ENCODE peak calls at places on chromosomes 16 and 17, in seven cellular contexts. D, Q, E, C, F, N and Z are unnamed samples.

GRCh38 chr16:86584726-86585721 is 6.7 kb downstream of the FOXL1 start:
- DNase-seq in D (no peak), Q (no peak), E (no peak), C (no peak), F (peak), N (no peak), Z (peak)

GRCh38 chr17:19883537-19884215 is 15.9 kb upstream of the ULK2 start:
- DNase-seq in D (peak), Q (no peak), E (no peak), C (no peak), F (no peak), N (no peak), Z (no peak)

GRCh38 chr16:86202760-86203426 is 303.9 kb downstream of the IRF8 start:
- DNase-seq in D (no peak), Q (no peak), E (no peak), C (no peak), F (no peak), N (no peak), Z (no peak)

GRCh38 chr16:17166095-17166494 is 304.7 kb downstream of the XYLT1 start:
- DNase-seq in D (no peak), Q (no peak), E (no peak), C (no peak), F (no peak), N (no peak), Z (no peak)

GRCh38 chr16:11658896-11659708 is 9.2 kb upstream of the SNN start:
- DNase-seq in D (no peak), Q (no peak), E (no peak), C (no peak), F (no peak), N (no peak), Z (no peak)

GRCh38 chr16:1097156-1097555 is 1.1 kb upstream of the C1QTNF8 start:
- DNase-seq in D (no peak), Q (no peak), E (no peak), C (no peak), F (no peak), N (no peak), Z (no peak)

GRCh38 chr16:1790261-1790610 is 3.3 kb downstream of the IGFALS start:
- DNase-seq in D (no peak), Q (no peak), E (no peak), C (no peak), F (no peak), N (no peak), Z (no peak)

GRCh38 chr16:24701521-24701951 is 27.9 kb upstream of the TNRC6A start:
- DNase-seq in D (no peak), Q (no peak), E (no peak), C (no peak), F (peak), N (no peak), Z (peak)

GRCh38 chr17:11467639-11468038 is 130.6 kb upstream of the DNAH9 start:
- DNase-seq in D (no peak), Q (no peak), E (no peak), C (no peak), F (no peak), N (no peak), Z (no peak)

GRCh38 chr17:63555475-63556156 is 5.3 kb downstream of the DCAF7 start:
- DNase-seq in D (peak), Q (no peak), E (peak), C (peak), F (no peak), N (no peak), Z (no peak)

GRCh38 chr17:8068736-8069586 is 18.6 kb downstream of the ALOX12B start:
- DNase-seq in D (peak), Q (no peak), E (peak), C (no peak), F (no peak), N (no peak), Z (no peak)

GRCh38 chr16:57377080-57377841 is 5.0 kb downstream of the CX3CL1 start:
- DNase-seq in D (no peak), Q (no peak), E (no peak), C (no peak), F (peak), N (no peak), Z (no peak)

GRCh38 chr17:76903631-76904030 is 35.4 kb downstream of the MGAT5B start:
- DNase-seq in D (no peak), Q (no peak), E (no peak), C (no peak), F (no peak), N (no peak), Z (no peak)

GRCh38 chr17:41586863-41587495 is at the start of gene KRT14:
- DNase-seq in D (no peak), Q (no peak), E (no peak), C (no peak), F (no peak), N (no peak), Z (no peak)

GRCh38 chr17:82021728-82022309 is 859 bp downstream of the CENPX start:
- DNase-seq in D (no peak), Q (no peak), E (peak), C (no peak), F (no peak), N (no peak), Z (no peak)

GRCh38 chr16:28321700-28322411 is 29.5 kb downstream of the SBK1 start:
- DNase-seq in D (no peak), Q (no peak), E (peak), C (peak), F (peak), N (no peak), Z (peak)

GRCh38 chr16:60929-61878 is 7.6 kb downstream of the SNRNP25 start:
- DNase-seq in D (no peak), Q (no peak), E (no peak), C (no peak), F (no peak), N (no peak), Z (no peak)

GRCh38 chr17:73334771-73335513 is 23.1 kb upstream of the CDC42EP4 start:
- DNase-seq in D (no peak), Q (no peak), E (no peak), C (no peak), F (no peak), N (no peak), Z (no peak)

GRCh38 chr16:5041604-5042133 is 7.9 kb upstream of the NAGPA start:
- DNase-seq in D (no peak), Q (no peak), E (no peak), C (no peak), F (peak), N (no peak), Z (no peak)

GRCh38 chr17:732788-733720 is 658 bp downstream of the TLCD3A start:
- DNase-seq in D (no peak), Q (no peak), E (peak), C (no peak), F (peak), N (peak), Z (peak)

GRCh38 chr16:70349783-70350182 is 3.1 kb downstream of the DDX19A start:
- DNase-seq in D (no peak), Q (no peak), E (no peak), C (no peak), F (no peak), N (no peak), Z (no peak)

GRCh38 chr17:34154916-34155730 is 100.0 kb upstream of the CCL2 start:
- DNase-seq in D (no peak), Q (no peak), E (no peak), C (no peak), F (no peak), N (no peak), Z (no peak)

GRCh38 chr17:75734674-75735294 is 13.5 kb downstream of the ITGB4 start:
- DNase-seq in D (no peak), Q (no peak), E (peak), C (no peak), F (no peak), N (no peak), Z (no peak)

GRCh38 chr17:76951375-76951905 is 83.2 kb downstream of the MGAT5B start:
- DNase-seq in D (no peak), Q (no peak), E (no peak), C (no peak), F (no peak), N (no peak), Z (no peak)

GRCh38 chr17:66393038-66393437 is 90.6 kb downstream of the PRKCA start:
- DNase-seq in D (no peak), Q (no peak), E (no peak), C (no peak), F (no peak), N (no peak), Z (no peak)

GRCh38 chr16:88770459-88771293 is 14.3 kb downstream of the PIEZO1 start:
- DNase-seq in D (peak), Q (no peak), E (peak), C (peak), F (peak), N (peak), Z (peak)

GRCh38 chr16:19184823-19185509 is 16.9 kb downstream of the SYT17 start:
- DNase-seq in D (no peak), Q (no peak), E (no peak), C (no peak), F (no peak), N (no peak), Z (peak)

GRCh38 chr16:17396762-17397498 is 73.8 kb downstream of the XYLT1 start:
- DNase-seq in D (no peak), Q (peak), E (peak), C (no peak), F (no peak), N (no peak), Z (peak)

GRCh38 chr16:11430601-11431317 is 85.5 kb downstream of the RMI2 start:
- DNase-seq in D (no peak), Q (no peak), E (no peak), C (no peak), F (no peak), N (no peak), Z (no peak)

GRCh38 chr16:80231118-80231515 is 309.7 kb upstream of the DYNLRB2 start:
- DNase-seq in D (no peak), Q (no peak), E (no peak), C (no peak), F (no peak), N (no peak), Z (no peak)

GRCh38 chr16:81492307-81492706 is 47.7 kb downstream of the CMIP start:
- DNase-seq in D (no peak), Q (no peak), E (no peak), C (no peak), F (no peak), N (no peak), Z (peak)

GRCh38 chr17:34840758-34841157 is 120.5 kb downstream of the CCT6B start:
- DNase-seq in D (no peak), Q (no peak), E (no peak), C (peak), F (no peak), N (no peak), Z (peak)

GRCh38 chr17:8417806-8418205 is 17.9 kb upstream of the NDEL1 start:
- DNase-seq in D (peak), Q (no peak), E (no peak), C (no peak), F (no peak), N (no peak), Z (no peak)

GRCh38 chr16:22126037-22126558 is 33.8 kb downstream of the VWA3A start:
- DNase-seq in D (no peak), Q (no peak), E (no peak), C (no peak), F (no peak), N (no peak), Z (no peak)

GRCh38 chr16:1435921-1436697 is 5.2 kb downstream of the PERCC1 start:
- DNase-seq in D (no peak), Q (no peak), E (no peak), C (no peak), F (no peak), N (no peak), Z (no peak)

GRCh38 chr16:65604771-65605170 is 482.9 kb upstream of the CDH11 start:
- DNase-seq in D (no peak), Q (no peak), E (no peak), C (no peak), F (no peak), N (no peak), Z (no peak)

GRCh38 chr17:77124192-77124908 is 16.4 kb upstream of the SEC14L1 start:
- DNase-seq in D (no peak), Q (no peak), E (no peak), C (no peak), F (peak), N (no peak), Z (peak)

GRCh38 chr17:80899402-80900268 is 92.0 kb upstream of the CHMP6 start:
- DNase-seq in D (no peak), Q (peak), E (peak), C (peak), F (peak), N (peak), Z (peak)

GRCh38 chr17:72502940-72503341 is 382.1 kb downstream of the SOX9 start:
- DNase-seq in D (no peak), Q (no peak), E (no peak), C (no peak), F (no peak), N (no peak), Z (no peak)